ENCODE peak calls at places on chromosomes 7 and 10, in four cellular contexts. G, J, T and C are unnamed samples.
A peak's percentile ranks its signal among the peaks of the same experiment; 100 is the strongest.

GRCh38 chr10:112461029-112461887 is 14.2 kb downstream of the VTI1A start:
- DNase-seq in G (no peak), J (no peak), T (no peak), C (no peak)

GRCh38 chr10:6602021-6602699 is 22.1 kb upstream of the PRKCQ start:
- DNase-seq in G (no peak), J (no peak), T (no peak), C (no peak)

GRCh38 chr10:58512470-58513188 is at the start of gene BICC1:
- DNase-seq in G (peak; percentile 41), J (no peak), T (no peak), C (peak; percentile 93)

GRCh38 chr10:100020161-100020882 is 10.6 kb upstream of the DNMBP start:
- DNase-seq in G (no peak), J (no peak), T (no peak), C (no peak)

GRCh38 chr10:79242620-79243152 is 104.6 kb upstream of the PPIF start:
- DNase-seq in G (peak; percentile 57), J (no peak), T (no peak), C (peak; percentile 86)

GRCh38 chr7:73907554-73908122 is 46.7 kb downstream of the TMEM270 start:
- DNase-seq in G (no peak), J (no peak), T (no peak), C (no peak)

GRCh38 chr7:100516135-100516812 is 22.7 kb upstream of the AGFG2 start:
- DNase-seq in G (no peak), J (peak; percentile 42), T (no peak), C (peak; percentile 79)

GRCh38 chr7:6495597-6496262 is 48.0 kb upstream of the DAGLB start:
- DNase-seq in G (no peak), J (peak; percentile 26), T (no peak), C (peak; percentile 75)

GRCh38 chr10:132834311-132834761 is 48.4 kb upstream of the NKX6-2 start:
- DNase-seq in G (no peak), J (no peak), T (no peak), C (no peak)

GRCh38 chr7:47758546-47758945 is 176.6 kb upstream of the TNS3 start:
- DNase-seq in G (no peak), J (no peak), T (no peak), C (no peak)

GRCh38 chr10:82162549-82163210 is 287.7 kb downstream of the NRG3 start:
- DNase-seq in G (no peak), J (no peak), T (no peak), C (no peak)

GRCh38 chr7:96238976-96239766 is 82.7 kb downstream of the SLC25A13 start:
- DNase-seq in G (no peak), J (no peak), T (no peak), C (no peak)

GRCh38 chr10:122490786-122491680 is 29.7 kb downstream of the HTRA1 start:
- DNase-seq in G (no peak), J (no peak), T (no peak), C (no peak)
- TF ChIP-seq TEAD4 in G (no peak), J (no peak), T (no peak), C (no peak)

GRCh38 chr7:29372351-29372931 is 177.9 kb downstream of the CHN2 start:
- DNase-seq in G (no peak), J (no peak), T (no peak), C (no peak)

GRCh38 chr7:29371472-29371871 is 176.9 kb downstream of the CHN2 start:
- DNase-seq in G (no peak), J (no peak), T (no peak), C (no peak)

GRCh38 chr7:29377718-29378117 is 183.1 kb downstream of the CHN2 start:
- DNase-seq in G (no peak), J (no peak), T (no peak), C (no peak)

GRCh38 chr7:29379551-29379950 is 184.1 kb upstream of the PRR15 start:
- DNase-seq in G (no peak), J (no peak), T (no peak), C (no peak)

DNA sequence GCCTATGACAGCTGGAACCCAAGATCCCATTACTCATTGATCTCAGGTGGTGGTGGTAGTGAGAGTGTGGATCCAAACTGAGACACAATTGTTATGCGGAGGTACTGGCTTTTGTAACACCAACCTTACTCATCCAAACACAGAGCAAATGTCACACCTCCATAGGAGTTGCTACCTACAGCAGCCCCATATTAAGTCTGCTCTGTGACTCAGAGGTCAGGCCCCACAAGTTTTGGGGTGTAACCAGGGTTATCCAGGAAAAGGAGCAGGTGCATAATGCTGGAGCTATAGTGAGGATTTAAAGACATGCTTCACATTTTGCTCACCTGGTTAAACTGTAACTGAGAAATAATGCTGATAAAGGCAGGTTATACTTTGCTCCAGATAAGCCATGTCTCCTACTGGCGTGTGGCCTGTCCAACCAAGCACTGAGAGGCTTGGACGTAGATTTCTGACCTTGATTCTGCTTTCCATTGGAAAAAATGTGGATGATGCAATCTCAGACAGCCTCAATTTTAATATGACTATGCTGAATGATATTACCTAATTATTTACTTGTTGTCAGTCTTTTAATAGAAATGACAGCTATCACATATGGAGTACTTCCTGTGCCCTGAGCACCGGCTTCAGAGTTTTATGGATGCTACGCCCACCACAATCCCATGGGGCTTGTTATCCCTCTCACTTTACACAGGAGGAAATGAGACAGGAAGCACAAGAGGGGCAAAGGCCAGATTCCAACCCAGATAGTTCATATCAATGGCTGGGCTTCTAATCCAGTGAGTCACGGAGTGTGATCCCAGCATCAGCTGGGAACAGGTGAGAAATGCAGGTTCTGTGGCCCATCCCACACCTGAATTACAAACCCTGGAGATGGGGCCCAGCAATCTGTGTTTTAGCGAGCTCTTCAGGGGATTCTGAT is 181.3 kb downstream of the CHN2 start:
- DNase-seq in G (no peak), J (no peak), T (no peak), C (no peak)
- TF ChIP-seq TEAD4 in G (no peak), J (no peak), T (no peak), C (no peak)

GRCh38 chr10:130048081-130048480 is 62.5 kb downstream of the C10orf143 start:
- DNase-seq in G (no peak), J (no peak), T (no peak), C (peak; percentile 79)

GRCh38 chr10:130045801-130046321 is 64.8 kb downstream of the C10orf143 start:
- DNase-seq in G (no peak), J (no peak), T (no peak), C (no peak)

GRCh38 chr10:130046591-130046990 is 64.0 kb downstream of the C10orf143 start:
- DNase-seq in G (no peak), J (no peak), T (no peak), C (no peak)

GRCh38 chr10:130049244-130049643 is 61.4 kb downstream of the C10orf143 start:
- DNase-seq in G (no peak), J (no peak), T (no peak), C (no peak)

GRCh38 chr10:130047336-130047735 is 63.3 kb downstream of the C10orf143 start:
- DNase-seq in G (no peak), J (no peak), T (no peak), C (no peak)
- TF ChIP-seq TEAD4 in G (no peak), J (no peak), T (no peak), C (no peak)

GRCh38 chr7:55077581-55078410 is 59.0 kb downstream of the EGFR start:
- DNase-seq in G (no peak), J (no peak), T (no peak), C (no peak)
- TF ChIP-seq TEAD4 in G (no peak), J (no peak), T (no peak), C (no peak)

DNA sequence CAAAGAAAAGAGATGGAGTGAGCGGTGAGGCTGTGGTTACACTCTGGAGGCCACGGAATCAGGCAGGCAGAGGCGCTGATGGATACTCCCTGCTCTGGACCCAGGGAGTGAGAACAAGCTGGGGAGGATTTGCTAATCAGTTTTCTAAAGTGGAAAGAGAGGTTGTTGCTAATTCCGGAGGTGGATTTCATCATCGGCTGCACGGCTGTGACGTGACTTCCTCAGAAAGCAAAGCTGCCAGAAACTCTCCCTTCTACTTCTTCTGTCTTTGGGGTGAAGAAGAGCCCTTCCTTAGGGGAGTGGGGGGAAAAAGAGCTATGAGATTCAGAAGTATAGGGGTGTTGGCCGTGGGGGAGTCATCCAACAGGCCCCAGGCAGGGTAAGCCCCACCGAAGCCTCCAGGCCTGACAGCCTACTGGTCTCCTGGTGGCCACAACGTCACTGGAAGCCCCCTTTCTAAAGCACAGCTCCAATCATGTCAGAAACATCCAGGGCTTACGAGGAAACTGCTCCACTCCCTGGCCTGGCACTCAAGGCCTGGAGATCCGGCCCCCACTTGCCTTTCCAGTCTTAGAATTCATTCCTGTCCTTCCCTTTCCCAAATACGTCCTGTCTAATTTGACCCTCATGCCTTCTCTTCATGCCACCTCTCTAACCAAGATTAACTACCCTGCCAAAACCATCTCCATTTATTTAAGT is 114.5 kb downstream of the HIP1 start:
- DNase-seq in G (no peak), J (peak; percentile 61), T (no peak), C (no peak)
- TF ChIP-seq TEAD4 in G (no peak), J (no peak), T (no peak), C (no peak)

DNA sequence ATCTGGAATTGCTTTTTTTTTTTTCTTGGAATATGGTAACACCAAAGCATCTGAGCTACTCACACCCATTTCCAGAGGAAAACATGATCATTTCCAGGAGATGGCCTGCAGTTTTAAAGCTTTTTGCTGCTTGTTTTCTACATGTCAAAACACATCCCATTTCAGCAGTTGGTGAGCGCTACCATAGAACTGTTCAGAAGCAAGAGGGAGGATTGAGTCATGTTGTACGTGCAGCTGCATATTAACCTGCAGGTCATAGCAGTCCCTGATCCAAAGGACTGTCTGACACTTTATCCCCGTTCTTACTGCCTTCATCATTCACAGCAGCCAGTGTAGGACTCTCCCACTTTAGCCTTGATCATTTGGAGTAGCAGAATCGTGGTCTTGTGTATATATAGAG is 124.6 kb downstream of the AUTS2 start:
- DNase-seq in G (no peak), J (no peak), T (no peak), C (no peak)
- TF ChIP-seq TEAD4 in G (no peak), J (no peak), T (no peak), C (no peak)

GRCh38 chr10:96834121-96834520 is 2.0 kb downstream of the LCOR start:
- DNase-seq in G (no peak), J (no peak), T (no peak), C (no peak)
- TF ChIP-seq TEAD4 in G (no peak), J (no peak), T (no peak), C (no peak)

DNA sequence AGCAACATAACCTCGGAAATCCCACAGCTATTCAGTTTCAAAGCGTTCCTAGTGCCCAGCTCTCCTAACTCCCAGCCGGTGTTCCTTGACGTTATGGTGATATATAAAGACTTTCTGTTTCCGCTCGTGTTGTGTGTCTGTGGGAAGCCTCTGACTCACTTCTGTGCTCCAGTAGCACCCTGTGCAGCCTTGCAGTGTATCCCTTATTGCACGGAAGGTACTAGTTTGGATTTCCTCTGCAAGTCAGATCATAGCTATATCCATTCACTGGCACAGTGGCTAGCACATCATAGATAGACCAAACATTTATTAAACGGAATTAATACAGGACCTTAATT is 584 bp downstream of the ASAH2B start:
- DNase-seq in G (no peak), J (no peak), T (no peak), C (no peak)
- TF ChIP-seq TEAD4 in G (no peak), J (no peak), T (no peak), C (no peak)

DNA sequence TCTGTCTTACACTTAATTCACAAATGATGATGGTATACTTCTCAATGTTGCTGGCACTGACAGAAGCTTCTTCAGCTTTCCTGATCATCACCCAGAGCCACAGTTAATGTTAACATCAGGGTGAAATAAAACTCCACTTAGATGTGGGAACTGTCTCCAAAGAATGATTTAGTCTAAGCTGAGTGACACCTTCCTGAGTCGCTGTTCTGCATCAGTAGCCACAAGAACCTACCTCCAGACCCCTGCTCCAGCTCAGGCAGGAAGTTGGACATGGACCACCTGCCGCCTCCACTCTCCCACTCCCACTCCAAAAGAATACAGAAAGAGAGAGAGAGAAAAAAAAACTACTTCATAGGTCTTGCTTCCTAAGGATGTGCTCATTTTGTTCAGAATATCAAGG is 42.0 kb downstream of the NUDCD3 start:
- DNase-seq in G (no peak), J (no peak), T (no peak), C (no peak)
- TF ChIP-seq TEAD4 in G (no peak), J (no peak), T (no peak), C (no peak)